ENCODE peak calls at places on chromosomes 5 and 9, in seven cellular contexts. Y is NCI-H82; E is activated T-cell treated with anti-CD3 and anti-CD28 coated beads, Interleukin-2, amount 50 U/mL, for 4 hours; I is endothelial cell; O is foreskin keratinocyte; N is GM13976; D is lower leg skin. G is an unnamed sample.

GRCh38 chr9:129557192-129558036 is 63.5 kb downstream of the C9orf50 start:
- DNase-seq in Y (peak), E (no peak), I (peak), O (no peak), N (no peak), D (no peak), G (no peak)

GRCh38 chr5:79237735-79238560 is 2.0 kb downstream of the JMY start:
- DNase-seq in Y (peak), E (no peak), I (no peak), O (peak), N (no peak), D (no peak), G (no peak)

GRCh38 chr5:51968756-51969155 is 585.5 kb downstream of the ISL1 start:
- DNase-seq in Y (no peak), E (no peak), I (no peak), O (no peak), N (no peak), D (no peak), G (no peak)

GRCh38 chr5:74648835-74649286 is 8.3 kb upstream of the ENC1 start:
- DNase-seq in Y (no peak), E (no peak), I (no peak), O (no peak), N (peak), D (no peak), G (no peak)

GRCh38 chr5:36651775-36652685 is 45.6 kb downstream of the SLC1A3 start:
- DNase-seq in Y (no peak), E (no peak), I (no peak), O (no peak), N (no peak), D (no peak), G (no peak)

GRCh38 chr5:5017827-5018559 is 122.1 kb upstream of the ADAMTS16 start:
- DNase-seq in Y (no peak), E (no peak), I (no peak), O (no peak), N (no peak), D (no peak), G (no peak)

GRCh38 chr5:126100767-126101166 is 322.4 kb upstream of the GRAMD2B start:
- DNase-seq in Y (peak), E (no peak), I (peak), O (no peak), N (no peak), D (no peak), G (no peak)

GRCh38 chr9:88390371-88390990 is 2.2 kb downstream of the SPIN1 start:
- DNase-seq in Y (no peak), E (no peak), I (no peak), O (no peak), N (no peak), D (no peak), G (no peak)

GRCh38 chr5:159133041-159133741 is 33.5 kb upstream of the EBF1 start:
- DNase-seq in Y (peak), E (no peak), I (no peak), O (peak), N (peak), D (peak), G (no peak)

G was measured in chondrocyte.